ENCODE peak calls at places on chromosomes 5 and 9, in five cellular contexts. U is chondrocyte, R is K562, W is heart left ventricle, J is GM04504. P is an unnamed sample.

GRCh38 chr5:72138943-72139467 is 31.7 kb downstream of the MAP1B start:
- DNase-seq in U (no peak), R (peak; percentile 22), W (no peak), J (peak; percentile 79), P (no peak)

GRCh38 chr9:128712451-128713410 is 10.4 kb downstream of the PKN3 start:
- DNase-seq in U (peak; percentile 80), R (no peak), W (peak; percentile 48), J (no peak), P (no peak)

GRCh38 chr5:74870299-74871067 is 4.3 kb upstream of the FAM169A start:
- DNase-seq in U (no peak), R (no peak), W (no peak), J (no peak), P (peak; percentile 54)

GRCh38 chr5:129803403-129803802 is 55.5 kb downstream of the MINAR2 start:
- DNase-seq in U (no peak), R (no peak), W (no peak), J (no peak), P (no peak)

GRCh38 chr5:153883829-153884228 is 154.9 kb downstream of the FAM114A2 start:
- DNase-seq in U (no peak), R (no peak), W (no peak), J (peak; percentile 49), P (peak; percentile 61)

GRCh38 chr9:127523312-127523851 is 72.1 kb downstream of the LRSAM1 start:
- DNase-seq in U (no peak), R (peak; percentile 75), W (peak; percentile 57), J (no peak), P (peak; percentile 67)

GRCh38 chr9:93303258-93303771 is 119.4 kb downstream of the WNK2 start:
- DNase-seq in U (peak; percentile 67), R (peak; percentile 3), W (peak; percentile 20), J (no peak), P (no peak)

GRCh38 chr5:92962752-92963151 is 618.3 kb downstream of the NR2F1-AS1 start:
- DNase-seq in U (no peak), R (no peak), W (no peak), J (no peak), P (no peak)

GRCh38 chr5:158880514-158881001 is 219.2 kb downstream of the EBF1 start:
- DNase-seq in U (no peak), R (no peak), W (no peak), J (no peak), P (no peak)

GRCh38 chr5:132480546-132481242 is 9.9 kb downstream of the IRF1 start:
- DNase-seq in U (peak; percentile 25), R (no peak), W (peak; percentile 44), J (no peak), P (no peak)

GRCh38 chr9:21252727-21253547 is 13.1 kb upstream of the IFNA14 start:
- DNase-seq in U (no peak), R (no peak), W (peak; percentile 58), J (peak; percentile 6), P (peak; percentile 59)

GRCh38 chr5:102663771-102664530 is 91.2 kb upstream of the PAM start:
- DNase-seq in U (no peak), R (no peak), W (no peak), J (peak; percentile 43), P (no peak)

GRCh38 chr5:177426566-177427210 is at the start of gene GRK6:
- DNase-seq in U (peak; percentile 70), R (peak; percentile 95), W (peak; percentile 78), J (no peak), P (peak; percentile 42)

GRCh38 chr9:3035594-3036389 is 191.9 kb upstream of the PUM3 start:
- DNase-seq in U (no peak), R (no peak), W (no peak), J (no peak), P (no peak)

GRCh38 chr5:117863589-117864296 is 1124.6 kb downstream of the DTWD2 start:
- DNase-seq in U (no peak), R (no peak), W (no peak), J (no peak), P (no peak)

GRCh38 chr9:89969881-89970639 is 365.2 kb downstream of the GADD45G start:
- DNase-seq in U (no peak), R (no peak), W (no peak), J (no peak), P (no peak)

GRCh38 chr9:16521868-16522381 is 348.5 kb downstream of the BNC2 start:
- DNase-seq in U (no peak), R (no peak), W (no peak), J (peak; percentile 92), P (no peak)

GRCh38 chr9:133926165-133926856 is 65.8 kb downstream of the VAV2 start:
- DNase-seq in U (no peak), R (no peak), W (no peak), J (no peak), P (no peak)

GRCh38 chr9:71223953-71224538 is 102.6 kb upstream of the TRPM3 start:
- DNase-seq in U (no peak), R (no peak), W (no peak), J (no peak), P (peak; percentile 99)

GRCh38 chr9:108259917-108260675 is 595.7 kb downstream of the ACTL7B start:
- DNase-seq in U (no peak), R (no peak), W (no peak), J (no peak), P (no peak)

GRCh38 chr9:109652971-109653370 is 127.0 kb upstream of the PALM2AKAP2 start:
- DNase-seq in U (no peak), R (no peak), W (no peak), J (no peak), P (peak; percentile 52)

GRCh38 chr9:133356391-133357091 is at the start of the genes SURF1 and SURF2:
- DNase-seq in U (peak; percentile 92), R (peak; percentile 83), W (peak; percentile 94), J (peak; percentile 49), P (peak; percentile 88)

GRCh38 chr9:133448487-133448972 is 11.2 kb upstream of the CACFD1 start:
- DNase-seq in U (peak; percentile 94), R (no peak), W (no peak), J (no peak), P (no peak)

GRCh38 chr9:17134843-17135577 is at the start of gene CNTLN:
- DNase-seq in U (peak; percentile 96), R (no peak), W (peak; percentile 99), J (peak; percentile 76), P (peak; percentile 93)

GRCh38 chr9:121672213-121672612 is 20.8 kb downstream of the DAB2IP start:
- DNase-seq in U (no peak), R (peak; percentile 36), W (no peak), J (no peak), P (peak; percentile 82)

GRCh38 chr5:62100201-62100600 is 205.8 kb upstream of the KIF2A start:
- DNase-seq in U (no peak), R (no peak), W (no peak), J (no peak), P (no peak)